ENCODE peak calls at places on chromosomes 1 and 21, in five cellular contexts. E, K, M, O and R are unnamed samples.

GRCh38 chr21:41805643-41806042 is 38.8 kb upstream of the RIPK4 start:
- DNase-seq in K (no peak), E (no peak), M (no peak), O (no peak), R (no peak)

GRCh38 chr21:31158789-31159581 is 120.7 kb upstream of the KRTAP19-8 start:
- DNase-seq in M (no peak), E (no peak), O (no peak), K (peak; percentile 40), R (no peak)

GRCh38 chr21:41923641-41924342 is 30.0 kb downstream of the C2CD2 start:
- DNase-seq in M (no peak), K (no peak), E (no peak), O (peak; percentile 39), R (no peak)

GRCh38 chr21:38525454-38525853 is 27.2 kb upstream of the ERG start:
- DNase-seq in M (no peak), K (peak; percentile 34), O (no peak), E (no peak), R (no peak)

GRCh38 chr1:23478896-23479790 is 4.8 kb downstream of the ASAP3 start:
- DNase-seq in O (no peak), M (peak; percentile 95), K (peak; percentile 7), E (no peak), R (no peak)

GRCh38 chr1:30302808-30303310 is 420.5 kb downstream of the MATN1 start:
- DNase-seq in M (peak; percentile 26), E (no peak), O (peak; percentile 87), K (no peak), R (peak; percentile 70)

GRCh38 chr1:39395357-39395831 is 96.0 kb upstream of the BMP8A start:
- DNase-seq in K (peak; percentile 65), O (no peak), E (no peak), M (no peak), R (peak; percentile 76)

GRCh38 chr1:226781937-226782609 is 43.0 kb upstream of the ITPKB start:
- DNase-seq in M (no peak), K (no peak), O (no peak), E (no peak), R (no peak)

GRCh38 chr1:224544276-224544675 is 71.8 kb upstream of the CNIH3 start:
- DNase-seq in K (no peak), E (no peak), O (no peak), M (no peak), R (no peak)

GRCh38 chr1:23638786-23639241 is 52.8 kb upstream of the RPL11 start:
- DNase-seq in E (no peak), O (peak; percentile 33), M (no peak), K (no peak), R (no peak)